ENCODE peak calls at places on chromosomes 5 and 9, in five cellular contexts. One of them, this sample, is unnamed. For H3K9me3 and H3K36me3, the result is how much of the 10 kb centered on the place peaks cover.

GRCh38 chr9:137168575-137168906 is 1.3 kb downstream of the LRRC26 start:
- DNase-seq in uterus: no peak
- DNase-seq in tibial artery: no peak
- DNase-seq in prostate gland: no peak
- DNase-seq in CD8-positive, alpha-beta T cell: no peak
- DNase-seq in this sample: no peak

GRCh38 chr9:82597225-82598158 is 465.4 kb downstream of the RASEF start:
- DNase-seq in uterus: peak
- DNase-seq in tibial artery: no peak
- DNase-seq in prostate gland: no peak
- DNase-seq in CD8-positive, alpha-beta T cell: no peak
- DNase-seq in this sample: no peak

GRCh38 chr5:36073595-36074216 is 7.0 kb upstream of the UGT3A2 start:
- DNase-seq in uterus: no peak
- DNase-seq in tibial artery: no peak
- DNase-seq in prostate gland: no peak
- DNase-seq in CD8-positive, alpha-beta T cell: no peak
- DNase-seq in this sample: no peak

GRCh38 chr5:115634343-115635132 is 8.7 kb upstream of the TMED7 start:
- DNase-seq in uterus: peak
- DNase-seq in tibial artery: peak
- DNase-seq in prostate gland: peak
- DNase-seq in CD8-positive, alpha-beta T cell: peak
- DNase-seq in this sample: peak

GRCh38 chr9:92176800-92177185 is 61.6 kb upstream of the SPTLC1 start:
- DNase-seq in uterus: no peak
- DNase-seq in tibial artery: no peak
- DNase-seq in prostate gland: no peak
- DNase-seq in CD8-positive, alpha-beta T cell: no peak
- DNase-seq in this sample: no peak

GRCh38 chr5:174608631-174609097 is 115.7 kb upstream of the MSX2 start:
- DNase-seq in uterus: peak
- DNase-seq in tibial artery: peak
- DNase-seq in prostate gland: peak
- DNase-seq in CD8-positive, alpha-beta T cell: no peak
- DNase-seq in this sample: peak

GRCh38 chr9:128870128-128870940 is 11.4 kb downstream of the KYAT1 start:
- DNase-seq in uterus: no peak
- DNase-seq in tibial artery: no peak
- DNase-seq in prostate gland: no peak
- DNase-seq in CD8-positive, alpha-beta T cell: no peak
- DNase-seq in this sample: no peak

GRCh38 chr9:84140535-84141101 is 160.0 kb downstream of the RMI1 start:
- DNase-seq in uterus: no peak
- DNase-seq in tibial artery: no peak
- DNase-seq in prostate gland: no peak
- DNase-seq in CD8-positive, alpha-beta T cell: no peak
- DNase-seq in this sample: no peak

GRCh38 chr9:98890256-98890655 is 53.5 kb upstream of the COL15A1 start:
- DNase-seq in uterus: no peak
- DNase-seq in tibial artery: no peak
- DNase-seq in prostate gland: no peak
- DNase-seq in CD8-positive, alpha-beta T cell: no peak
- DNase-seq in this sample: no peak

GRCh38 chr5:172959824-172960799 is 888 bp downstream of the RPL26L1 start:
- DNase-seq in uterus: no peak
- DNase-seq in tibial artery: no peak
- DNase-seq in prostate gland: no peak
- DNase-seq in CD8-positive, alpha-beta T cell: no peak
- DNase-seq in this sample: no peak

GRCh38 chr5:173581408-173582197 is 34.8 kb downstream of the BOD1 start:
- DNase-seq in uterus: no peak
- DNase-seq in tibial artery: no peak
- DNase-seq in prostate gland: no peak
- DNase-seq in CD8-positive, alpha-beta T cell: peak
- DNase-seq in this sample: no peak

GRCh38 chr9:128921881-128922763 is 1.3 kb downstream of the PHYHD1 start:
- DNase-seq in uterus: peak
- DNase-seq in tibial artery: peak
- DNase-seq in prostate gland: peak
- DNase-seq in CD8-positive, alpha-beta T cell: no peak
- DNase-seq in this sample: peak

GRCh38 chr5:31579558-31579957 is 47.5 kb downstream of the C5orf22 start:
- DNase-seq in uterus: no peak
- DNase-seq in tibial artery: no peak
- DNase-seq in prostate gland: no peak
- DNase-seq in CD8-positive, alpha-beta T cell: no peak
- DNase-seq in this sample: no peak

GRCh38 chr5:176597417-176598389 is 12.3 kb downstream of the GPRIN1 start:
- DNase-seq in uterus: no peak
- DNase-seq in tibial artery: no peak
- DNase-seq in prostate gland: no peak
- DNase-seq in CD8-positive, alpha-beta T cell: no peak
- DNase-seq in this sample: no peak

GRCh38 chr5:159971931-159972461 is 36.9 kb upstream of the TTC1 start:
- DNase-seq in uterus: no peak
- DNase-seq in tibial artery: no peak
- DNase-seq in prostate gland: no peak
- DNase-seq in CD8-positive, alpha-beta T cell: no peak
- DNase-seq in this sample: no peak

GRCh38 chr5:172640822-172641358 is at the start of gene NEURL1B:
- DNase-seq in uterus: peak
- DNase-seq in tibial artery: peak
- DNase-seq in prostate gland: peak
- DNase-seq in CD8-positive, alpha-beta T cell: peak
- DNase-seq in this sample: peak

GRCh38 chr5:61970218-61970617 is 335.8 kb upstream of the KIF2A start:
- DNase-seq in uterus: no peak
- DNase-seq in tibial artery: no peak
- DNase-seq in prostate gland: no peak
- DNase-seq in CD8-positive, alpha-beta T cell: no peak
- DNase-seq in this sample: no peak

GRCh38 chr9:73116030-73116429 is 35.6 kb upstream of the ANXA1 start:
- DNase-seq in uterus: no peak
- DNase-seq in tibial artery: no peak
- DNase-seq in prostate gland: no peak
- DNase-seq in CD8-positive, alpha-beta T cell: no peak
- DNase-seq in this sample: no peak

GRCh38 chr5:170164921-170165320 is 59.2 kb downstream of the FOXI1 start:
- DNase-seq in uterus: no peak
- DNase-seq in tibial artery: no peak
- DNase-seq in prostate gland: no peak
- DNase-seq in CD8-positive, alpha-beta T cell: no peak
- DNase-seq in this sample: no peak

GRCh38 chr5:56406221-56406620 is 173.1 kb upstream of the ANKRD55 start:
- DNase-seq in uterus: no peak
- DNase-seq in tibial artery: no peak
- DNase-seq in prostate gland: no peak
- DNase-seq in CD8-positive, alpha-beta T cell: no peak
- DNase-seq in this sample: no peak

GRCh38 chr5:63211413-63212132 is 633.0 kb downstream of the LRRC70 start:
- DNase-seq in uterus: no peak
- DNase-seq in tibial artery: no peak
- DNase-seq in prostate gland: no peak
- DNase-seq in CD8-positive, alpha-beta T cell: no peak
- DNase-seq in this sample: no peak

GRCh38 chr5:99243111-99243510 is 314.3 kb upstream of the CHD1 start:
- DNase-seq in uterus: no peak
- DNase-seq in tibial artery: no peak
- DNase-seq in prostate gland: no peak
- DNase-seq in CD8-positive, alpha-beta T cell: no peak
- DNase-seq in this sample: no peak

GRCh38 chr5:163914911-163915310 is 409.5 kb downstream of the MAT2B start:
- DNase-seq in uterus: no peak
- DNase-seq in tibial artery: no peak
- DNase-seq in prostate gland: no peak
- DNase-seq in CD8-positive, alpha-beta T cell: no peak
- DNase-seq in this sample: no peak

GRCh38 chr9:114247086-114247485 is 75.8 kb upstream of the ORM1 start:
- DNase-seq in uterus: no peak
- DNase-seq in tibial artery: no peak
- DNase-seq in prostate gland: no peak
- DNase-seq in CD8-positive, alpha-beta T cell: no peak
- DNase-seq in this sample: no peak

GRCh38 chr5:132334812-132335211 is 34.7 kb upstream of the SLC22A5 start:
- DNase-seq in uterus: no peak
- DNase-seq in tibial artery: no peak
- DNase-seq in prostate gland: no peak
- DNase-seq in CD8-positive, alpha-beta T cell: no peak
- DNase-seq in this sample: no peak

GRCh38 chr5:10564838-10565784 is 1.2 kb downstream of the ANKRD33B start:
- DNase-seq in uterus: no peak
- DNase-seq in tibial artery: peak
- DNase-seq in prostate gland: no peak
- DNase-seq in CD8-positive, alpha-beta T cell: no peak
- DNase-seq in this sample: no peak

GRCh38 chr5:125043781-125044391 is 297.4 kb upstream of the ZNF608 start:
- DNase-seq in uterus: peak
- DNase-seq in tibial artery: no peak
- DNase-seq in prostate gland: peak
- DNase-seq in CD8-positive, alpha-beta T cell: no peak
- DNase-seq in this sample: no peak

GRCh38 chr5:134438641-134439621 is 27.2 kb upstream of the CDKN2AIPNL start:
- DNase-seq in uterus: peak
- DNase-seq in tibial artery: peak
- DNase-seq in prostate gland: peak
- DNase-seq in CD8-positive, alpha-beta T cell: no peak
- DNase-seq in this sample: peak

GRCh38 chr5:157520911-157521703 is 54.5 kb downstream of the ADAM19 start:
- DNase-seq in uterus: peak
- DNase-seq in tibial artery: peak
- DNase-seq in prostate gland: no peak
- DNase-seq in CD8-positive, alpha-beta T cell: no peak
- DNase-seq in this sample: peak

GRCh38 chr5:170523129-170523497 is 19.3 kb downstream of the KCNIP1 start:
- DNase-seq in uterus: no peak
- DNase-seq in tibial artery: no peak
- DNase-seq in prostate gland: no peak
- DNase-seq in CD8-positive, alpha-beta T cell: no peak
- DNase-seq in this sample: no peak

GRCh38 chr9:696332-697090 is 145.0 kb upstream of the DMRT1 start:
- DNase-seq in uterus: peak
- DNase-seq in tibial artery: peak
- DNase-seq in prostate gland: peak
- DNase-seq in CD8-positive, alpha-beta T cell: no peak
- DNase-seq in this sample: peak

GRCh38 chr5:144549580-144549979 is 378.9 kb downstream of the KCTD16 start:
- DNase-seq in uterus: no peak
- DNase-seq in tibial artery: no peak
- DNase-seq in prostate gland: peak
- DNase-seq in CD8-positive, alpha-beta T cell: no peak
- DNase-seq in this sample: no peak

GRCh38 chr9:16610538-16610937 is 259.9 kb downstream of the BNC2 start:
- DNase-seq in uterus: no peak
- DNase-seq in tibial artery: no peak
- DNase-seq in prostate gland: no peak
- DNase-seq in CD8-positive, alpha-beta T cell: no peak
- DNase-seq in this sample: no peak

GRCh38 chr5:149071756-149072155 is 8.9 kb upstream of the SH3TC2 start:
- DNase-seq in uterus: no peak
- DNase-seq in tibial artery: no peak
- DNase-seq in prostate gland: no peak
- DNase-seq in CD8-positive, alpha-beta T cell: no peak
- DNase-seq in this sample: no peak

GRCh38 chr5:149072376-149072775 is 9.5 kb upstream of the SH3TC2 start:
- DNase-seq in uterus: no peak
- DNase-seq in tibial artery: no peak
- DNase-seq in prostate gland: no peak
- DNase-seq in CD8-positive, alpha-beta T cell: no peak
- DNase-seq in this sample: no peak

GRCh38 chr5:149071216-149071615 is 8.4 kb upstream of the SH3TC2 start:
- DNase-seq in uterus: no peak
- DNase-seq in tibial artery: no peak
- DNase-seq in prostate gland: no peak
- DNase-seq in CD8-positive, alpha-beta T cell: no peak
- DNase-seq in this sample: no peak

GRCh38 chr5:149073217-149073616 is 10.4 kb upstream of the SH3TC2 start:
- DNase-seq in uterus: no peak
- DNase-seq in tibial artery: no peak
- DNase-seq in prostate gland: no peak
- DNase-seq in CD8-positive, alpha-beta T cell: no peak
- DNase-seq in this sample: no peak

GRCh38 chr5:149072791-149073190 is 9.9 kb upstream of the SH3TC2 start:
- DNase-seq in uterus: no peak
- DNase-seq in tibial artery: no peak
- DNase-seq in prostate gland: no peak
- DNase-seq in CD8-positive, alpha-beta T cell: no peak
- DNase-seq in this sample: no peak
- H3K9me3 ChIP-seq in uterus: under half
- H3K9me3 ChIP-seq in tibial artery: under half
- H3K9me3 ChIP-seq in prostate gland: under half
- H3K9me3 ChIP-seq in CD8-positive, alpha-beta T cell: under half
- H3K9me3 ChIP-seq in this sample: under half

DNA sequence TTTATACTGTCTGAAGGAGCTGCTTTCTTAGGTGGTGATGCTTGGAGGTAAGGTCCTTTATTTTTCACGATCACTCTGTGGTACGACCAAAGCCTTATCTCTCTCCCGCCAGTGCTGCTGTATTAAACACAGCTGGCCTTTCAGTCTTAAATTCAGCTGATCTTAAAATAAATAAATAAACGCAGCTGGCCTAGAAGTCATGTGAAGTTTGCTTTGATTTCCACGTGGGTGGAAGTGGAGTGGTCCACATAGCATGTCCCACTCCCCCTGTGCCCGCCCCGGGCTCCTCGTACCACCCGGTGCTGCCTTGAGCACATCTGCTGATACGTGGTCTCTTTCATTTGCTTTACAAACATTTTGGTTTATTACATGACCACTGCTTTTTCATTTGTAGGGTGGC is 260.4 kb downstream of the FANCC start:
- DNase-seq in uterus: no peak
- DNase-seq in tibial artery: no peak
- DNase-seq in prostate gland: no peak
- DNase-seq in CD8-positive, alpha-beta T cell: no peak
- DNase-seq in this sample: no peak
- H3K4me3 ChIP-seq in uterus: peak
- H3K4me3 ChIP-seq in tibial artery: peak
- H3K4me3 ChIP-seq in prostate gland: peak
- H3K4me3 ChIP-seq in CD8-positive, alpha-beta T cell: no peak
- H3K4me3 ChIP-seq in this sample: peak

GRCh38 chr9:127693697-127694096 is 13.1 kb upstream of the CFAP157 start:
- DNase-seq in uterus: no peak
- DNase-seq in tibial artery: no peak
- DNase-seq in prostate gland: no peak
- DNase-seq in CD8-positive, alpha-beta T cell: no peak
- DNase-seq in this sample: no peak
- H3K36me3 ChIP-seq in uterus: under half
- H3K36me3 ChIP-seq in tibial artery: under half
- H3K36me3 ChIP-seq in prostate gland: under half
- H3K36me3 ChIP-seq in CD8-positive, alpha-beta T cell: under half
- H3K36me3 ChIP-seq in this sample: under half

GRCh38 chr9:40907657-40908624 is 220.5 kb downstream of the FOXD4L6 start:
- DNase-seq in uterus: no peak
- DNase-seq in tibial artery: no peak
- DNase-seq in prostate gland: no peak
- DNase-seq in CD8-positive, alpha-beta T cell: no peak
- DNase-seq in this sample: no peak
- H3K9me3 ChIP-seq in uterus: half or more
- H3K9me3 ChIP-seq in tibial artery: half or more
- H3K9me3 ChIP-seq in prostate gland: under half
- H3K9me3 ChIP-seq in CD8-positive, alpha-beta T cell: half or more
- H3K9me3 ChIP-seq in this sample: half or more

GRCh38 chr9:81431662-81432061 is 257.7 kb downstream of the TLE1 start:
- DNase-seq in uterus: no peak
- DNase-seq in tibial artery: no peak
- DNase-seq in prostate gland: no peak
- DNase-seq in CD8-positive, alpha-beta T cell: no peak
- DNase-seq in this sample: no peak
- H3K4me3 ChIP-seq in uterus: no peak
- H3K4me3 ChIP-seq in tibial artery: no peak
- H3K4me3 ChIP-seq in prostate gland: no peak
- H3K4me3 ChIP-seq in CD8-positive, alpha-beta T cell: no peak
- H3K4me3 ChIP-seq in this sample: no peak